ENCODE peak calls at places on chromosomes 3 and 15, in five cellular contexts. J is IMR-90, O is GM23248, C is iPS DF 6.9, P is HL-60. D is an unnamed sample.

GRCh38 chr3:123533554-123534159 is 51.2 kb downstream of the HACD2 start:
- DNase-seq in J (peak; percentile 15), O (no peak), C (no peak), P (no peak), D (no peak)

GRCh38 chr15:69585937-69586336 is 133.3 kb downstream of the RPLP1 start:
- DNase-seq in J (no peak), O (no peak), C (no peak), P (no peak), D (no peak)

GRCh38 chr3:195003006-195003892 is 267.7 kb downstream of the XXYLT1 start:
- DNase-seq in J (no peak), O (peak; percentile 36), C (no peak), P (peak; percentile 96), D (no peak)

GRCh38 chr15:70276401-70276800 is 178.7 kb upstream of the TLE3 start:
- DNase-seq in J (no peak), O (no peak), C (no peak), P (no peak), D (no peak)

GRCh38 chr3:23333633-23334032 is 130.5 kb downstream of the UBE2E2 start:
- DNase-seq in J (no peak), O (no peak), C (no peak), P (no peak), D (no peak)

GRCh38 chr3:66506154-66506553 is 5.3 kb upstream of the LRIG1 start:
- DNase-seq in J (no peak), O (no peak), C (no peak), P (no peak), D (no peak)

GRCh38 chr15:64211696-64212095 is 48.9 kb upstream of the PPIB start:
- DNase-seq in J (no peak), O (no peak), C (no peak), P (no peak), D (no peak)

GRCh38 chr3:126351086-126351770 is 6.0 kb downstream of the KLF15 start:
- DNase-seq in J (no peak), O (no peak), C (no peak), P (no peak), D (no peak)

GRCh38 chr3:173793963-173794362 is 396.4 kb downstream of the NLGN1 start:
- DNase-seq in J (no peak), O (no peak), C (no peak), P (no peak), D (no peak)

GRCh38 chr3:10012106-10012505 is 14.1 kb upstream of the FANCD2 start:
- DNase-seq in J (no peak), O (no peak), C (no peak), P (no peak), D (no peak)

GRCh38 chr15:80599359-80599758 is 95.8 kb upstream of the ABHD17C start:
- DNase-seq in J (peak; percentile 86), O (peak; percentile 73), C (no peak), P (no peak), D (peak; percentile 63)

GRCh38 chr3:66035763-66036477 is 2.8 kb downstream of the MAGI1 start:
- DNase-seq in J (no peak), O (peak; percentile 30), C (no peak), P (no peak), D (no peak)

GRCh38 chr3:171157286-171157685 is 130.8 kb upstream of the SLC2A2 start:
- DNase-seq in J (no peak), O (no peak), C (no peak), P (no peak), D (no peak)

GRCh38 chr15:58770857-58771620 is at the start of gene MINDY2:
- DNase-seq in J (peak; percentile 99), O (peak; percentile 100), C (peak; percentile 93), P (peak; percentile 97), D (peak; percentile 94)

GRCh38 chr3:118117061-118117460 is 917.6 kb downstream of the IGSF11 start:
- DNase-seq in J (no peak), O (no peak), C (no peak), P (no peak), D (no peak)

GRCh38 chr15:84034831-84035753 is 200.5 kb upstream of the GOLGA6L4 start:
- DNase-seq in J (peak; percentile 55), O (peak; percentile 54), C (peak; percentile 63), P (no peak), D (peak; percentile 2)

GRCh38 chr3:42488687-42489086 is 13.8 kb upstream of the VIPR1 start:
- DNase-seq in J (no peak), O (no peak), C (no peak), P (no peak), D (no peak)

GRCh38 chr3:42489937-42490227 is 12.6 kb upstream of the VIPR1 start:
- DNase-seq in J (no peak), O (no peak), C (no peak), P (no peak), D (no peak)

GRCh38 chr3:42489116-42489936 is 13.1 kb upstream of the VIPR1 start:
- DNase-seq in J (no peak), O (no peak), C (no peak), P (no peak), D (no peak)

GRCh38 chr3:42491876-42492507 is 10.5 kb upstream of the VIPR1 start:
- DNase-seq in J (no peak), O (no peak), C (no peak), P (peak; percentile 25), D (no peak)

DNA sequence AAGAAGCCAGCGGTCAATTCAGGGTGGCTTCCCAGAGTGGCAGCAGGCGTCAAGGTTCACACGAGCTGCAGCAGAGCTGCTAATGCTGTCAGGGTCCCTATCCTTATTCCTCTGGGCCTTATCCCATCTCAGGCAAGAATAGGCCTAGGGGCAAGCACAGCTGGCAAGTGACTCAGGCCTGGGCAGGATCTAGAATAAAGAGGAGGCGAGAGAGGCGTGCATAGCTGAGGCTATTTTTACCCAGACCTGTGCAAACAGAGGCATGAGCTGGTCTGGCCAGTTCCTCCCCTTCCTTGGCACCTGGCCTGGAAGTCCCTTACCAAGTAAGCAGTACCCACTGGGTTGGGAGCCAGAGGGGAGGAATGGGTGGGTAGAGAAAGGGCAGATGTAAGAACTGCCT is 12.2 kb upstream of the VIPR1 start:
- DNase-seq in J (no peak), O (no peak), C (no peak), P (peak; percentile 64), D (peak; percentile 61)
- H3K27ac ChIP-seq in J (no peak overlapping the region), O (no peak overlapping the region), C (no peak overlapping the region), P (no peak overlapping the region), D (peak overlapping the region; percentile 52)

DNA sequence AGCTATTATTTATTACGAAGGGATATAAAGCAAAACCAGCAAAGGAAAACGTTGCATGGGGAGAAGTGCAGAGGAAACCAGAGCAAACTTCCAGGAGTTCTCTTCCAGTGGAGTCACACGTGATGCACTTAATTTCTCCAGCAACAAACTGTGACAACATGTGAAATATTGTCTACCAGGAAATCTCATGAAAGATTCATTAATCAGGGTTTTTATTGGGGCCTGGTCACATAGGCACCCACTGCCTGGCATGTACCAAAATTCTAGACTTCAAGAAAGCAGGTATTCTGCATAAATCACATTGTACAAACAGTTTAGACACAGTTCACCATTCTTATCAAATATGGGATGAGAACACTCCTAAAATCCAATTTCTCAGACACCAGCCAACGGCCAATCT is 5.4 kb upstream of the TFG start:
- DNase-seq in J (no peak), O (no peak), C (no peak), P (no peak), D (no peak)
- H3K27ac ChIP-seq in J (no peak overlapping the region), O (no peak overlapping the region), C (no peak overlapping the region), P (no peak overlapping the region), D (no peak overlapping the region)

DNA sequence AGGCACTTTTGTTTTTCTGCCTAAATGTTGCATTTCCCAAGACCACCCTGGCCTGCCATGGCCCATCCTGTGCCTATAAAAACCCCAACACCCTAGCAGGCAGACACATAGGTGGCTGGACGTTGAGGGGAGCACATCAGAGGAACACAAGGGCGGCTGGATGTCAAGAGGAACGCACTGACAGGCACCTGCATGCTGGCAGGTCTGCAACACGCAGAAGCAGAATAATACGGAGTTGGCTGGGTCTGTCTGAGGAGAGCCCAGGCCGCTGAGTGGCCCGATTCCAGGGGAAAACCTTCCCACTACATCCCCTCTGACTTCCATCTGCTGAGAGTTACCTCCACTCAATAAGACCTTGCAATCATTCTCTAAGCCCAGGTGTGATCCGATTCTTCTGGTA is 765.6 kb downstream of the PLOD2 start:
- DNase-seq in J (no peak), O (no peak), C (no peak), P (no peak), D (no peak)
- H3K27ac ChIP-seq in J (no peak overlapping the region), O (no peak overlapping the region), C (no peak overlapping the region), P (no peak overlapping the region), D (no peak overlapping the region)

GRCh38 chr15:62431806-62432205 is 266.7 kb upstream of the C2CD4B start:
- DNase-seq in J (no peak), O (peak; percentile 27), C (no peak), P (no peak), D (no peak)

GRCh38 chr15:62430056-62430455 is 265.0 kb upstream of the C2CD4B start:
- DNase-seq in J (no peak), O (no peak), C (no peak), P (no peak), D (no peak)

GRCh38 chr15:62431391-62431790 is 266.3 kb upstream of the C2CD4B start:
- DNase-seq in J (no peak), O (no peak), C (no peak), P (no peak), D (no peak)

GRCh38 chr15:62430552-62430951 is 265.5 kb upstream of the C2CD4B start:
- DNase-seq in J (no peak), O (no peak), C (no peak), P (no peak), D (no peak)

DNA sequence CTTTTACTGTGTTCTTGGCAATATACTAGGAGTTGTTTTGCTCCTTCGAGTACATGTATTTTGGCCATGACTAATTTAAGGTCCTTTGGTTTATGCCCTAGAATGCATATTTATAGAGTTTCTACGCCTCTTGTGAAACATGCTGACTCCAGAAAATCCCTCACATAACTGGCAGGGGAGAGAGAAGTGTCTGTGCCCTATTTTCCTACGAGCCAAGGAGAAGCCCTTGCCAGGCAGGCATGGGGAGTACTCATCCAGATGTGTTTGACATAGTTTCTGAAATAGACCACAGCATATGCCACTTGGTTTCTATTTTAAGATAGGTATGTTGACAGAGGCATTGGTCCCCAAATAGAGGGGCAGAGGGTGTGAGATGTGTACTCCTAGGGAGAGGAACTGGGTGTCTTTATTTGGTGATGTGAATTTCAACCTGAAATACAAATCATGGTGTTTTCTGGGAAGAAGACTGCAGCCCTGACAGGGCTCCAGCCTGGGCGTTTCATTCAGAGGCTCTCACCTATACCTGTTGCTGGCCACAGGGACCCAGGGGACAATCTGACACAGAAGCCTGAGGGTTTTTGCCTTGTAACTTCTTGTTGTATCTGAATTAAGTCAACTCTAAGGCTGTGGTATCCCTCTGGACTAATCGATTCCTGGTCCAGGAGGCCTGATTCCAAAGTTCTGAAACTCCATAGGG is 267.8 kb upstream of the C2CD4B start:
- DNase-seq in J (no peak), O (peak; percentile 65), C (no peak), P (no peak), D (no peak)
- H3K27ac ChIP-seq in J (no peak overlapping the region), O (peak overlapping the region; percentile 17), C (no peak overlapping the region), P (no peak overlapping the region), D (no peak overlapping the region)

GRCh38 chr15:66178531-66178910 is 75.0 kb downstream of the MEGF11 start:
- DNase-seq in J (no peak), O (no peak), C (peak; percentile 20), P (no peak), D (no peak)
- H3K27ac ChIP-seq in J (no peak overlapping the region), O (no peak overlapping the region), C (no peak overlapping the region), P (no peak overlapping the region), D (no peak overlapping the region)